ENCODE peak calls at places on chromosomes 4 and X, in eight cellular contexts. L, R, J, U, Z, S, C and T are unnamed samples.

GRCh38 chr4:87150498-87151261 is 69.7 kb downstream of the KLHL8 start:
- DNase-seq in L (no peak), R (peak; percentile 5), J (no peak), U (no peak), Z (no peak), S (peak; percentile 79), C (peak; percentile 87), T (peak; percentile 76)

GRCh38 chrX:33272986-33273385 is 61.6 kb upstream of the DMD start:
- DNase-seq in L (no peak), R (no peak), J (no peak), U (no peak), Z (no peak), S (no peak), C (no peak), T (no peak)

GRCh38 chr4:57199267-57199666 is 89.1 kb upstream of the IGFBP7 start:
- DNase-seq in L (no peak), R (no peak), J (no peak), U (no peak), Z (no peak), S (no peak), C (no peak), T (no peak)

GRCh38 chr4:88744609-88745008 is 47.0 kb upstream of the NAP1L5 start:
- DNase-seq in L (no peak), R (no peak), J (no peak), U (no peak), Z (no peak), S (no peak), C (no peak), T (no peak)

GRCh38 chr4:118032691-118033090 is 1.6 kb upstream of the NDST3 start:
- DNase-seq in L (no peak), R (no peak), J (no peak), U (no peak), Z (no peak), S (peak; percentile 62), C (no peak), T (no peak)

GRCh38 chr4:81523672-81524436 is 52.1 kb upstream of the RASGEF1B start:
- DNase-seq in L (no peak), R (no peak), J (no peak), U (no peak), Z (no peak), S (no peak), C (no peak), T (no peak)

GRCh38 chr4:100489316-100489715 is 28.5 kb downstream of the EMCN start:
- DNase-seq in L (no peak), R (no peak), J (no peak), U (no peak), Z (no peak), S (no peak), C (peak; percentile 58), T (no peak)

GRCh38 chr4:56698329-56698728 is 17.2 kb upstream of the HOPX start:
- DNase-seq in L (no peak), R (no peak), J (no peak), U (no peak), Z (no peak), S (peak; percentile 58), C (peak; percentile 40), T (no peak)

GRCh38 chr4:150155391-150155790 is 77.1 kb downstream of the DCLK2 start:
- DNase-seq in L (no peak), R (no peak), J (no peak), U (no peak), Z (no peak), S (no peak), C (no peak), T (no peak)

GRCh38 chrX:43224496-43224895 is 431.6 kb upstream of the MAOA start:
- DNase-seq in L (no peak), R (no peak), J (no peak), U (no peak), Z (no peak), S (no peak), C (no peak), T (no peak)

GRCh38 chr4:176380352-176381157 is 60.8 kb downstream of the SPCS3 start:
- DNase-seq in L (no peak), R (no peak), J (no peak), U (no peak), Z (no peak), S (no peak), C (no peak), T (peak; percentile 7)

GRCh38 chrX:119638725-119639471 is 32.7 kb upstream of the NKRF start:
- DNase-seq in L (no peak), R (no peak), J (no peak), U (no peak), Z (no peak), S (no peak), C (no peak), T (peak; percentile 85)